ENCODE peak calls at places on chromosomes 12 and 14, in nine cellular contexts. Y is H4; W is astrocyte of the cerebellum; L is skeletal muscle cell; V is NCI-H146; I is activated CD8-positive, alpha-beta memory T cell treated with anti-CD3 and anti-CD28 coated beads for 4 hours; T is iris pigment epithelial cell; F is activated effector memory CD4-positive, alpha-beta T cell treated with anti-CD3 and anti-CD28 coated beads, Interleukin-2, amount 50 U/mL, for 16 hours; S is DMS153. D is an unnamed sample.

GRCh38 chr12:58425481-58426392 is 484.4 kb downstream of the ATP23 start:
- DNase-seq in I (no peak), L (peak), W (peak), T (peak), Y (peak), V (peak), F (no peak), S (peak), D (peak)

GRCh38 chr12:57255916-57256315 is 4.9 kb upstream of the STAC3 start:
- DNase-seq in W (no peak), T (no peak), Y (no peak), F (peak), V (no peak), S (no peak), I (no peak), L (no peak), D (no peak)

GRCh38 chr12:100110276-100110675 is 32.4 kb downstream of the BLTP3B start:
- DNase-seq in F (no peak), V (no peak), W (peak), I (no peak), Y (no peak), S (no peak), L (no peak), T (no peak), D (no peak)

GRCh38 chr14:77989441-77989891 is 180.7 kb upstream of the NRXN3 start:
- DNase-seq in Y (no peak), F (no peak), V (no peak), T (no peak), I (no peak), L (no peak), S (no peak), W (no peak), D (no peak)

GRCh38 chr12:49233842-49234526 is 30.9 kb upstream of the TUBA1C start:
- DNase-seq in T (no peak), F (no peak), S (peak), V (no peak), L (no peak), W (no peak), I (no peak), Y (no peak), D (no peak)

GRCh38 chr14:42222924-42223471 is 616.3 kb downstream of the LRFN5 start:
- DNase-seq in V (peak), I (no peak), T (peak), Y (peak), L (peak), F (no peak), S (peak), W (peak), D (no peak)

GRCh38 chr12:117148642-117149041 is 41.6 kb downstream of the FBXO21 start:
- DNase-seq in F (no peak), T (no peak), Y (no peak), I (no peak), S (no peak), V (no peak), W (no peak), L (no peak), D (no peak)

GRCh38 chr12:59646636-59647035 is 50.8 kb downstream of the SLC16A7 start:
- DNase-seq in V (no peak), F (no peak), L (no peak), Y (no peak), S (no peak), W (no peak), T (no peak), I (no peak), D (no peak)

GRCh38 chr14:36661506-36662257 is at the start of gene PAX9:
- DNase-seq in S (peak), Y (peak), V (peak), T (peak), L (peak), W (peak), F (peak), I (no peak), D (peak)

GRCh38 chr14:52314521-52315354 is 626 bp downstream of the PTGER2 start:
- DNase-seq in S (no peak), F (peak), I (no peak), Y (no peak), W (no peak), T (peak), V (peak), L (no peak), D (peak)

GRCh38 chr12:106248849-106249371 is 1.1 kb upstream of the CKAP4 start:
- DNase-seq in I (peak), T (peak), L (no peak), S (no peak), Y (no peak), W (no peak), V (no peak), F (peak), D (no peak)

GRCh38 chr14:24324024-24324423 is 10.8 kb downstream of the ADCY4 start:
- DNase-seq in W (no peak), F (no peak), S (no peak), Y (no peak), I (no peak), V (no peak), L (no peak), T (no peak), D (no peak)

GRCh38 chr12:90044069-90044468 is 335.4 kb upstream of the ATP2B1 start:
- DNase-seq in L (no peak), Y (no peak), V (no peak), S (no peak), F (no peak), T (no peak), W (no peak), I (no peak), D (no peak)

GRCh38 chr12:31736472-31736871 is 7.7 kb upstream of the AMN1 start:
- DNase-seq in V (no peak), L (no peak), I (no peak), F (peak), W (no peak), S (no peak), Y (peak), T (peak), D (no peak)

GRCh38 chr12:40834321-40834720 is 142.1 kb downstream of the CNTN1 start:
- DNase-seq in W (no peak), V (no peak), I (no peak), S (no peak), T (no peak), F (no peak), Y (no peak), L (no peak), D (no peak)

GRCh38 chr14:35944847-35945246 is 118.7 kb downstream of the BRMS1L start:
- DNase-seq in T (no peak), W (no peak), V (peak), I (no peak), Y (peak), S (no peak), F (no peak), L (no peak), D (no peak)

GRCh38 chr12:98002887-98003493 is 512.4 kb upstream of the TMPO start:
- DNase-seq in S (peak), T (peak), V (peak), L (no peak), F (no peak), I (no peak), Y (peak), W (peak), D (peak)

GRCh38 chr14:74910556-74910955 is 12.5 kb downstream of the RPS6KL1 start:
- DNase-seq in W (no peak), I (no peak), F (no peak), T (no peak), S (no peak), L (no peak), Y (no peak), V (no peak), D (no peak)